ENCODE peak calls at places on chromosome 19, in ten cellular contexts. One of them, this sample, is unnamed.

GRCh38 chr19:50496189-50497029 is 14.6 kb downstream of the JOSD2 start:
- DNase-seq in activated naive CD4-positive, alpha-beta T cell treated with anti-CD3 and anti-CD28 coated beads, Interleukin-2, amount 10 ng/mL, durations not matched to agents 7 days and 5 days: no peak
- DNase-seq in Right ventricle myocardium superior: peak; percentile 79
- DNase-seq in activated CD4-positive, alpha-beta T cell treated with anti-CD3 and anti-CD28 coated beads, Interleukin-2, amount 50 U/mL, for 48 hours: no peak
- DNase-seq in A549: no peak
- DNase-seq in nephron progenitor cell: peak; percentile 42
- DNase-seq in MCF 10A: no peak
- DNase-seq in iris pigment epithelial cell: no peak
- DNase-seq in astrocyte of the cerebellum: no peak
- DNase-seq in neural crest cell: peak; percentile 70
- DNase-seq in this sample: no peak

GRCh38 chr19:17871032-17871877 is 490 bp upstream of the SLC5A5 start:
- DNase-seq in activated naive CD4-positive, alpha-beta T cell treated with anti-CD3 and anti-CD28 coated beads, Interleukin-2, amount 10 ng/mL, durations not matched to agents 7 days and 5 days: no peak
- DNase-seq in Right ventricle myocardium superior: no peak
- DNase-seq in activated CD4-positive, alpha-beta T cell treated with anti-CD3 and anti-CD28 coated beads, Interleukin-2, amount 50 U/mL, for 48 hours: no peak
- DNase-seq in A549: no peak
- DNase-seq in nephron progenitor cell: no peak
- DNase-seq in MCF 10A: peak; percentile 8
- DNase-seq in iris pigment epithelial cell: no peak
- DNase-seq in astrocyte of the cerebellum: no peak
- DNase-seq in neural crest cell: no peak
- DNase-seq in this sample: no peak

GRCh38 chr19:45508681-45508930 is 1.3 kb downstream of the VASP start:
- DNase-seq in activated naive CD4-positive, alpha-beta T cell treated with anti-CD3 and anti-CD28 coated beads, Interleukin-2, amount 10 ng/mL, durations not matched to agents 7 days and 5 days: no peak
- DNase-seq in Right ventricle myocardium superior: no peak
- DNase-seq in activated CD4-positive, alpha-beta T cell treated with anti-CD3 and anti-CD28 coated beads, Interleukin-2, amount 50 U/mL, for 48 hours: no peak
- DNase-seq in A549: peak; percentile 50
- DNase-seq in nephron progenitor cell: no peak
- DNase-seq in MCF 10A: no peak
- DNase-seq in iris pigment epithelial cell: no peak
- DNase-seq in astrocyte of the cerebellum: no peak
- DNase-seq in neural crest cell: no peak
- DNase-seq in this sample: no peak

GRCh38 chr19:43675269-43675879 is 5.4 kb upstream of the PLAUR start:
- DNase-seq in activated naive CD4-positive, alpha-beta T cell treated with anti-CD3 and anti-CD28 coated beads, Interleukin-2, amount 10 ng/mL, durations not matched to agents 7 days and 5 days: no peak
- DNase-seq in Right ventricle myocardium superior: no peak
- DNase-seq in activated CD4-positive, alpha-beta T cell treated with anti-CD3 and anti-CD28 coated beads, Interleukin-2, amount 50 U/mL, for 48 hours: no peak
- DNase-seq in A549: peak; percentile 78
- DNase-seq in nephron progenitor cell: no peak
- DNase-seq in MCF 10A: peak; percentile 98
- DNase-seq in iris pigment epithelial cell: peak; percentile 50
- DNase-seq in astrocyte of the cerebellum: no peak
- DNase-seq in neural crest cell: no peak
- DNase-seq in this sample: no peak

GRCh38 chr19:7607212-7607873 is 11.7 kb downstream of the CAMSAP3 start:
- DNase-seq in activated naive CD4-positive, alpha-beta T cell treated with anti-CD3 and anti-CD28 coated beads, Interleukin-2, amount 10 ng/mL, durations not matched to agents 7 days and 5 days: no peak
- DNase-seq in Right ventricle myocardium superior: no peak
- DNase-seq in activated CD4-positive, alpha-beta T cell treated with anti-CD3 and anti-CD28 coated beads, Interleukin-2, amount 50 U/mL, for 48 hours: no peak
- DNase-seq in A549: no peak
- DNase-seq in nephron progenitor cell: no peak
- DNase-seq in MCF 10A: no peak
- DNase-seq in iris pigment epithelial cell: no peak
- DNase-seq in astrocyte of the cerebellum: no peak
- DNase-seq in neural crest cell: no peak
- DNase-seq in this sample: no peak

GRCh38 chr19:46718934-46719551 is 2.1 kb upstream of the PRKD2 start:
- DNase-seq in activated naive CD4-positive, alpha-beta T cell treated with anti-CD3 and anti-CD28 coated beads, Interleukin-2, amount 10 ng/mL, durations not matched to agents 7 days and 5 days: no peak
- DNase-seq in Right ventricle myocardium superior: peak; percentile 29
- DNase-seq in activated CD4-positive, alpha-beta T cell treated with anti-CD3 and anti-CD28 coated beads, Interleukin-2, amount 50 U/mL, for 48 hours: no peak
- DNase-seq in A549: no peak
- DNase-seq in nephron progenitor cell: no peak
- DNase-seq in MCF 10A: no peak
- DNase-seq in iris pigment epithelial cell: no peak
- DNase-seq in astrocyte of the cerebellum: no peak
- DNase-seq in neural crest cell: no peak
- DNase-seq in this sample: no peak

GRCh38 chr19:49440439-49441209 is 703 bp downstream of the SLC17A7 start:
- DNase-seq in activated naive CD4-positive, alpha-beta T cell treated with anti-CD3 and anti-CD28 coated beads, Interleukin-2, amount 10 ng/mL, durations not matched to agents 7 days and 5 days: no peak
- DNase-seq in Right ventricle myocardium superior: no peak
- DNase-seq in activated CD4-positive, alpha-beta T cell treated with anti-CD3 and anti-CD28 coated beads, Interleukin-2, amount 50 U/mL, for 48 hours: no peak
- DNase-seq in A549: no peak
- DNase-seq in nephron progenitor cell: no peak
- DNase-seq in MCF 10A: no peak
- DNase-seq in iris pigment epithelial cell: no peak
- DNase-seq in astrocyte of the cerebellum: no peak
- DNase-seq in neural crest cell: no peak
- DNase-seq in this sample: no peak

GRCh38 chr19:16324384-16325160 is at the start of gene KLF2:
- DNase-seq in activated naive CD4-positive, alpha-beta T cell treated with anti-CD3 and anti-CD28 coated beads, Interleukin-2, amount 10 ng/mL, durations not matched to agents 7 days and 5 days: peak; percentile 96
- DNase-seq in Right ventricle myocardium superior: peak; percentile 97
- DNase-seq in activated CD4-positive, alpha-beta T cell treated with anti-CD3 and anti-CD28 coated beads, Interleukin-2, amount 50 U/mL, for 48 hours: peak; percentile 74
- DNase-seq in A549: peak; percentile 80
- DNase-seq in nephron progenitor cell: peak; percentile 83
- DNase-seq in MCF 10A: peak; percentile 80
- DNase-seq in iris pigment epithelial cell: peak; percentile 89
- DNase-seq in astrocyte of the cerebellum: peak; percentile 50
- DNase-seq in neural crest cell: peak; percentile 52
- DNase-seq in this sample: peak; percentile 81

GRCh38 chr19:33640773-33641172 is 19.0 kb downstream of the CHST8 start:
- DNase-seq in activated naive CD4-positive, alpha-beta T cell treated with anti-CD3 and anti-CD28 coated beads, Interleukin-2, amount 10 ng/mL, durations not matched to agents 7 days and 5 days: no peak
- DNase-seq in Right ventricle myocardium superior: no peak
- DNase-seq in activated CD4-positive, alpha-beta T cell treated with anti-CD3 and anti-CD28 coated beads, Interleukin-2, amount 50 U/mL, for 48 hours: no peak
- DNase-seq in A549: no peak
- DNase-seq in nephron progenitor cell: no peak
- DNase-seq in MCF 10A: no peak
- DNase-seq in iris pigment epithelial cell: no peak
- DNase-seq in astrocyte of the cerebellum: no peak
- DNase-seq in neural crest cell: no peak
- DNase-seq in this sample: no peak

GRCh38 chr19:48346161-48346560 is 17.6 kb downstream of the TMEM143 start:
- DNase-seq in activated naive CD4-positive, alpha-beta T cell treated with anti-CD3 and anti-CD28 coated beads, Interleukin-2, amount 10 ng/mL, durations not matched to agents 7 days and 5 days: no peak
- DNase-seq in Right ventricle myocardium superior: no peak
- DNase-seq in activated CD4-positive, alpha-beta T cell treated with anti-CD3 and anti-CD28 coated beads, Interleukin-2, amount 50 U/mL, for 48 hours: no peak
- DNase-seq in A549: no peak
- DNase-seq in nephron progenitor cell: no peak
- DNase-seq in MCF 10A: no peak
- DNase-seq in iris pigment epithelial cell: peak; percentile 47
- DNase-seq in astrocyte of the cerebellum: no peak
- DNase-seq in neural crest cell: no peak
- DNase-seq in this sample: no peak

GRCh38 chr19:40716655-40717324 is at the start of the genes COQ8B and ITPKC:
- DNase-seq in activated naive CD4-positive, alpha-beta T cell treated with anti-CD3 and anti-CD28 coated beads, Interleukin-2, amount 10 ng/mL, durations not matched to agents 7 days and 5 days: peak; percentile 100
- DNase-seq in Right ventricle myocardium superior: peak; percentile 100
- DNase-seq in activated CD4-positive, alpha-beta T cell treated with anti-CD3 and anti-CD28 coated beads, Interleukin-2, amount 50 U/mL, for 48 hours: peak; percentile 100
- DNase-seq in A549: peak; percentile 100
- DNase-seq in nephron progenitor cell: peak; percentile 100
- DNase-seq in MCF 10A: peak; percentile 100
- DNase-seq in iris pigment epithelial cell: peak; percentile 97
- DNase-seq in astrocyte of the cerebellum: peak; percentile 96
- DNase-seq in neural crest cell: peak; percentile 99
- DNase-seq in this sample: peak; percentile 99

GRCh38 chr19:31214086-31214485 is 135.2 kb downstream of the TSHZ3 start:
- DNase-seq in activated naive CD4-positive, alpha-beta T cell treated with anti-CD3 and anti-CD28 coated beads, Interleukin-2, amount 10 ng/mL, durations not matched to agents 7 days and 5 days: peak; percentile 94
- DNase-seq in Right ventricle myocardium superior: peak; percentile 67
- DNase-seq in activated CD4-positive, alpha-beta T cell treated with anti-CD3 and anti-CD28 coated beads, Interleukin-2, amount 50 U/mL, for 48 hours: peak; percentile 83
- DNase-seq in A549: peak; percentile 80
- DNase-seq in nephron progenitor cell: no peak
- DNase-seq in MCF 10A: peak; percentile 98
- DNase-seq in iris pigment epithelial cell: peak; percentile 99
- DNase-seq in astrocyte of the cerebellum: peak; percentile 99
- DNase-seq in neural crest cell: no peak
- DNase-seq in this sample: peak; percentile 87

GRCh38 chr19:3593156-3593555 is 7.9 kb downstream of the GIPC3 start:
- DNase-seq in activated naive CD4-positive, alpha-beta T cell treated with anti-CD3 and anti-CD28 coated beads, Interleukin-2, amount 10 ng/mL, durations not matched to agents 7 days and 5 days: no peak
- DNase-seq in Right ventricle myocardium superior: no peak
- DNase-seq in activated CD4-positive, alpha-beta T cell treated with anti-CD3 and anti-CD28 coated beads, Interleukin-2, amount 50 U/mL, for 48 hours: no peak
- DNase-seq in A549: no peak
- DNase-seq in nephron progenitor cell: no peak
- DNase-seq in MCF 10A: no peak
- DNase-seq in iris pigment epithelial cell: no peak
- DNase-seq in astrocyte of the cerebellum: no peak
- DNase-seq in neural crest cell: no peak
- DNase-seq in this sample: no peak